ENCODE peak calls at places on chromosomes 6 and 20, in six cellular contexts. M is ovary; L is OCI-M1; N is uterus; F is activated T-cell treated with anti-CD3 and anti-CD28 coated beads, Interleukin-2, amount 50 U/mL, for 72 hours; P is activated CD4-positive, alpha-beta T cell treated with anti-CD3 and anti-CD28 coated beads, Interleukin-2, amount 50 U/mL, for 1 hour. A is an unnamed sample.
A peak's percentile ranks its signal among the peaks of the same experiment; 100 is the strongest.

GRCh38 chr20:62805711-62806382 is 1.2 kb downstream of the OGFR start:
- DNase-seq in L (peak; percentile 21), P (no peak), N (no peak), M (peak; percentile 51), F (no peak), A (peak; percentile 76)

GRCh38 chr20:44014807-44015732 is 100.4 kb downstream of the TOX2 start:
- DNase-seq in M (no peak), F (no peak), L (no peak), P (no peak), N (peak; percentile 25), A (no peak)

GRCh38 chr6:73152556-73152955 is 72.7 kb downstream of the KHDC1L start:
- DNase-seq in F (no peak), P (no peak), L (no peak), N (no peak), M (no peak), A (no peak)

GRCh38 chr6:167097770-167098169 is 25.1 kb upstream of the CCR6 start:
- DNase-seq in P (no peak), N (no peak), L (no peak), M (no peak), F (no peak), A (no peak)

GRCh38 chr20:18943542-18943941 is 130.0 kb downstream of the SCP2D1 start:
- DNase-seq in F (no peak), P (no peak), L (no peak), M (no peak), N (no peak), A (no peak)

GRCh38 chr6:144360401-144360800 is 75.3 kb downstream of the UTRN start:
- DNase-seq in P (no peak), L (no peak), N (no peak), M (no peak), F (no peak), A (no peak)

GRCh38 chr20:137668-138131 is 4.7 kb upstream of the DEFB126 start:
- DNase-seq in N (no peak), P (no peak), L (peak; percentile 95), F (peak; percentile 3), M (no peak), A (no peak)

GRCh38 chr20:62739581-62740285 is 31.1 kb downstream of the NTSR1 start:
- DNase-seq in L (no peak), M (no peak), F (peak; percentile 50), P (peak; percentile 48), N (no peak), A (peak; percentile 71)

GRCh38 chr6:119193707-119194106 is 115.2 kb upstream of the FAM184A start:
- DNase-seq in L (no peak), F (no peak), N (no peak), M (no peak), P (no peak), A (no peak)

GRCh38 chr6:88538130-88538706 is 372.1 kb upstream of the CNR1 start:
- DNase-seq in F (no peak), L (peak; percentile 59), N (no peak), P (no peak), M (no peak), A (no peak)

GRCh38 chr6:118993803-118994231 is 58.9 kb upstream of the MCM9 start:
- DNase-seq in L (no peak), F (no peak), N (no peak), M (no peak), P (no peak), A (no peak)

GRCh38 chr6:150894935-150895686 is 29.6 kb downstream of the MTHFD1L start:
- DNase-seq in M (no peak), P (no peak), F (peak; percentile 21), N (no peak), L (no peak), A (no peak)

GRCh38 chr6:3026811-3027626 is 27.3 kb downstream of the NQO2 start:
- DNase-seq in F (peak; percentile 55), M (no peak), N (no peak), P (peak; percentile 29), L (peak; percentile 94), A (no peak)

GRCh38 chr6:169841251-169841650 is 89.8 kb downstream of the ERMARD start:
- DNase-seq in F (no peak), M (no peak), L (no peak), N (no peak), P (no peak), A (no peak)

GRCh38 chr20:34222208-34222607 is 19.0 kb upstream of the ASIP start:
- DNase-seq in L (no peak), N (peak; percentile 28), M (no peak), F (peak; percentile 36), P (no peak), A (no peak)